ENCODE peak calls at places on chromosomes 1 and 21, in eight cellular contexts. One of them, this sample, is unnamed.

GRCh38 chr1:4380564-4381168 is 273.7 kb upstream of the AJAP1 start:
- DNase-seq in fibroblast of lung: peak; percentile 85
- DNase-seq in left ventricle myocardium inferior: no peak
- DNase-seq in upper lobe of right lung: no peak
- DNase-seq in fibroblast of mammary gland: peak; percentile 11
- DNase-seq in heart right ventricle: no peak
- DNase-seq in lower leg skin: no peak
- DNase-seq in GM12864: no peak
- DNase-seq in this sample: no peak

GRCh38 chr1:161166669-161167548 is 683 bp downstream of the PPOX start:
- DNase-seq in fibroblast of lung: no peak
- DNase-seq in left ventricle myocardium inferior: no peak
- DNase-seq in upper lobe of right lung: no peak
- DNase-seq in fibroblast of mammary gland: no peak
- DNase-seq in heart right ventricle: no peak
- DNase-seq in lower leg skin: no peak
- DNase-seq in GM12864: no peak
- DNase-seq in this sample: no peak

GRCh38 chr1:240020871-240021270 is 70.8 kb upstream of the FMN2 start:
- DNase-seq in fibroblast of lung: no peak
- DNase-seq in left ventricle myocardium inferior: no peak
- DNase-seq in upper lobe of right lung: no peak
- DNase-seq in fibroblast of mammary gland: no peak
- DNase-seq in heart right ventricle: no peak
- DNase-seq in lower leg skin: no peak
- DNase-seq in GM12864: no peak
- DNase-seq in this sample: no peak

GRCh38 chr1:19814681-19815503 is at the start of gene RNF186:
- DNase-seq in fibroblast of lung: no peak
- DNase-seq in left ventricle myocardium inferior: no peak
- DNase-seq in upper lobe of right lung: peak; percentile 76
- DNase-seq in fibroblast of mammary gland: no peak
- DNase-seq in heart right ventricle: no peak
- DNase-seq in lower leg skin: no peak
- DNase-seq in GM12864: no peak
- DNase-seq in this sample: no peak

GRCh38 chr1:226649780-226650179 is 89.3 kb downstream of the ITPKB start:
- DNase-seq in fibroblast of lung: peak; percentile 15
- DNase-seq in left ventricle myocardium inferior: peak; percentile 19
- DNase-seq in upper lobe of right lung: no peak
- DNase-seq in fibroblast of mammary gland: peak; percentile 50
- DNase-seq in heart right ventricle: no peak
- DNase-seq in lower leg skin: no peak
- DNase-seq in GM12864: no peak
- DNase-seq in this sample: no peak

GRCh38 chr1:64608651-64609048 is 136.2 kb upstream of the RAVER2 start:
- DNase-seq in fibroblast of lung: no peak
- DNase-seq in left ventricle myocardium inferior: no peak
- DNase-seq in upper lobe of right lung: no peak
- DNase-seq in fibroblast of mammary gland: no peak
- DNase-seq in heart right ventricle: no peak
- DNase-seq in lower leg skin: no peak
- DNase-seq in GM12864: no peak
- DNase-seq in this sample: no peak

GRCh38 chr1:223430221-223430620 is 37.0 kb downstream of the CCDC185 start:
- DNase-seq in fibroblast of lung: no peak
- DNase-seq in left ventricle myocardium inferior: no peak
- DNase-seq in upper lobe of right lung: no peak
- DNase-seq in fibroblast of mammary gland: no peak
- DNase-seq in heart right ventricle: no peak
- DNase-seq in lower leg skin: no peak
- DNase-seq in GM12864: no peak
- DNase-seq in this sample: no peak

GRCh38 chr1:76939107-76939816 is 72.0 kb downstream of the ST6GALNAC5 start:
- DNase-seq in fibroblast of lung: peak; percentile 82
- DNase-seq in left ventricle myocardium inferior: no peak
- DNase-seq in upper lobe of right lung: no peak
- DNase-seq in fibroblast of mammary gland: peak; percentile 84
- DNase-seq in heart right ventricle: no peak
- DNase-seq in lower leg skin: no peak
- DNase-seq in GM12864: no peak
- DNase-seq in this sample: no peak

GRCh38 chr1:235923466-235924008 is 56.8 kb upstream of the LYST start:
- DNase-seq in fibroblast of lung: no peak
- DNase-seq in left ventricle myocardium inferior: no peak
- DNase-seq in upper lobe of right lung: no peak
- DNase-seq in fibroblast of mammary gland: peak; percentile 66
- DNase-seq in heart right ventricle: no peak
- DNase-seq in lower leg skin: no peak
- DNase-seq in GM12864: no peak
- DNase-seq in this sample: no peak

GRCh38 chr1:16474166-16474800 is 33.8 kb downstream of the NECAP2 start:
- DNase-seq in fibroblast of lung: no peak
- DNase-seq in left ventricle myocardium inferior: no peak
- DNase-seq in upper lobe of right lung: peak; percentile 55
- DNase-seq in fibroblast of mammary gland: no peak
- DNase-seq in heart right ventricle: no peak
- DNase-seq in lower leg skin: no peak
- DNase-seq in GM12864: no peak
- DNase-seq in this sample: no peak

GRCh38 chr21:31803039-31804007 is 69.5 kb upstream of the HUNK start:
- DNase-seq in fibroblast of lung: no peak
- DNase-seq in left ventricle myocardium inferior: no peak
- DNase-seq in upper lobe of right lung: no peak
- DNase-seq in fibroblast of mammary gland: no peak
- DNase-seq in heart right ventricle: no peak
- DNase-seq in lower leg skin: no peak
- DNase-seq in GM12864: no peak
- DNase-seq in this sample: no peak

GRCh38 chr1:39988618-39989343 is 33.8 kb downstream of the MFSD2A start:
- DNase-seq in fibroblast of lung: peak; percentile 16
- DNase-seq in left ventricle myocardium inferior: no peak
- DNase-seq in upper lobe of right lung: peak; percentile 39
- DNase-seq in fibroblast of mammary gland: no peak
- DNase-seq in heart right ventricle: no peak
- DNase-seq in lower leg skin: no peak
- DNase-seq in GM12864: no peak
- DNase-seq in this sample: no peak

GRCh38 chr21:34595457-34595856 is 19.5 kb downstream of the RCAN1 start:
- DNase-seq in fibroblast of lung: peak; percentile 12
- DNase-seq in left ventricle myocardium inferior: no peak
- DNase-seq in upper lobe of right lung: no peak
- DNase-seq in fibroblast of mammary gland: no peak
- DNase-seq in heart right ventricle: no peak
- DNase-seq in lower leg skin: no peak
- DNase-seq in GM12864: no peak
- DNase-seq in this sample: no peak

GRCh38 chr1:30816211-30817082 is 58.9 kb upstream of the LAPTM5 start:
- DNase-seq in fibroblast of lung: peak; percentile 94
- DNase-seq in left ventricle myocardium inferior: peak; percentile 44
- DNase-seq in upper lobe of right lung: no peak
- DNase-seq in fibroblast of mammary gland: peak; percentile 88
- DNase-seq in heart right ventricle: peak; percentile 55
- DNase-seq in lower leg skin: no peak
- DNase-seq in GM12864: no peak
- DNase-seq in this sample: peak; percentile 72

GRCh38 chr1:247331526-247332214 is at the start of gene ZNF496:
- DNase-seq in fibroblast of lung: peak; percentile 89
- DNase-seq in left ventricle myocardium inferior: peak; percentile 82
- DNase-seq in upper lobe of right lung: peak; percentile 91
- DNase-seq in fibroblast of mammary gland: peak; percentile 85
- DNase-seq in heart right ventricle: peak; percentile 83
- DNase-seq in lower leg skin: peak; percentile 94
- DNase-seq in GM12864: peak; percentile 33
- DNase-seq in this sample: peak; percentile 51

GRCh38 chr1:40078512-40079333 is 18.3 kb downstream of the PPT1 start:
- DNase-seq in fibroblast of lung: peak; percentile 44
- DNase-seq in left ventricle myocardium inferior: no peak
- DNase-seq in upper lobe of right lung: no peak
- DNase-seq in fibroblast of mammary gland: peak; percentile 64
- DNase-seq in heart right ventricle: no peak
- DNase-seq in lower leg skin: no peak
- DNase-seq in GM12864: no peak
- DNase-seq in this sample: no peak

GRCh38 chr21:44979687-44980561 is 40.1 kb downstream of the SLX9 start:
- DNase-seq in fibroblast of lung: no peak
- DNase-seq in left ventricle myocardium inferior: no peak
- DNase-seq in upper lobe of right lung: no peak
- DNase-seq in fibroblast of mammary gland: no peak
- DNase-seq in heart right ventricle: no peak
- DNase-seq in lower leg skin: no peak
- DNase-seq in GM12864: no peak
- DNase-seq in this sample: no peak

GRCh38 chr1:85203573-85204169 is 2.9 kb upstream of the SYDE2 start:
- DNase-seq in fibroblast of lung: no peak
- DNase-seq in left ventricle myocardium inferior: no peak
- DNase-seq in upper lobe of right lung: no peak
- DNase-seq in fibroblast of mammary gland: no peak
- DNase-seq in heart right ventricle: no peak
- DNase-seq in lower leg skin: no peak
- DNase-seq in GM12864: no peak
- DNase-seq in this sample: peak; percentile 17

GRCh38 chr1:33640114-33640660 is 167.7 kb downstream of the ZSCAN20 start:
- DNase-seq in fibroblast of lung: peak; percentile 20
- DNase-seq in left ventricle myocardium inferior: no peak
- DNase-seq in upper lobe of right lung: no peak
- DNase-seq in fibroblast of mammary gland: peak; percentile 1
- DNase-seq in heart right ventricle: no peak
- DNase-seq in lower leg skin: peak; percentile 12
- DNase-seq in GM12864: no peak
- DNase-seq in this sample: no peak

GRCh38 chr1:36553591-36554417 is 71.1 kb upstream of the CSF3R start:
- DNase-seq in fibroblast of lung: peak; percentile 30
- DNase-seq in left ventricle myocardium inferior: peak; percentile 46
- DNase-seq in upper lobe of right lung: peak; percentile 76
- DNase-seq in fibroblast of mammary gland: peak; percentile 43
- DNase-seq in heart right ventricle: peak; percentile 52
- DNase-seq in lower leg skin: peak; percentile 85
- DNase-seq in GM12864: peak; percentile 16
- DNase-seq in this sample: no peak

GRCh38 chr1:84271452-84272273 is 29.8 kb upstream of the SAMD13 start:
- DNase-seq in fibroblast of lung: peak; percentile 74
- DNase-seq in left ventricle myocardium inferior: no peak
- DNase-seq in upper lobe of right lung: no peak
- DNase-seq in fibroblast of mammary gland: peak; percentile 47
- DNase-seq in heart right ventricle: no peak
- DNase-seq in lower leg skin: no peak
- DNase-seq in GM12864: peak; percentile 46
- DNase-seq in this sample: no peak

GRCh38 chr21:35925497-35925896 is 134.8 kb downstream of the SETD4 start:
- DNase-seq in fibroblast of lung: peak; percentile 82
- DNase-seq in left ventricle myocardium inferior: no peak
- DNase-seq in upper lobe of right lung: no peak
- DNase-seq in fibroblast of mammary gland: peak; percentile 80
- DNase-seq in heart right ventricle: no peak
- DNase-seq in lower leg skin: no peak
- DNase-seq in GM12864: no peak
- DNase-seq in this sample: no peak

GRCh38 chr1:42006836-42007235 is 88.1 kb upstream of the HIVEP3 start:
- DNase-seq in fibroblast of lung: peak; percentile 44
- DNase-seq in left ventricle myocardium inferior: no peak
- DNase-seq in upper lobe of right lung: no peak
- DNase-seq in fibroblast of mammary gland: peak; percentile 25
- DNase-seq in heart right ventricle: no peak
- DNase-seq in lower leg skin: no peak
- DNase-seq in GM12864: no peak
- DNase-seq in this sample: peak; percentile 28

DNA sequence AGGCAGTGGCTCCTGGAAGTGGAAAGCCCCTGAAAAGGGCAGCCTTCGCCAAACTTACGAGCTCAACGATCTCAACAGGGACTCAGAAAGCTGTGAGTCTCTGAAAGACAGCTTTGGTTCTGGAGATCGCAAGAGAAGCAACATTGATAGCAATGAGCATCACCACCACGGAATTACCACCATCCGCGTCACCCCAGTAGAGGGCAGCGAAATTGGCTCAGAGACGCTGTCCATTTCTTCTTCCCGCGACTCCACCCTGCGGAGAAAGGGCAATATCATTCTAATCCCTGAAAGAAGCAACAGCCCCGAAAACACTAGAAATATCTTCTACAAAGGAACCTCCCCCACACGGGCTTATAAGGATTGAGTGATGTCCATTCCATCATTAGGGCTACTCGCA is 42.4 kb downstream of the PLPPR4 start:
- DNase-seq in fibroblast of lung: no peak
- DNase-seq in left ventricle myocardium inferior: no peak
- DNase-seq in upper lobe of right lung: no peak
- DNase-seq in fibroblast of mammary gland: no peak
- DNase-seq in heart right ventricle: no peak
- DNase-seq in lower leg skin: no peak
- DNase-seq in GM12864: no peak
- DNase-seq in this sample: no peak
- TF ChIP-seq CTCF in fibroblast of lung: no peak
- TF ChIP-seq CTCF in left ventricle myocardium inferior: no peak
- TF ChIP-seq CTCF in upper lobe of right lung: no peak
- TF ChIP-seq CTCF in fibroblast of mammary gland: no peak
- TF ChIP-seq CTCF in heart right ventricle: no peak
- TF ChIP-seq CTCF in lower leg skin: no peak
- TF ChIP-seq CTCF in GM12864: no peak
- TF ChIP-seq CTCF in this sample: no peak

GRCh38 chr1:74145086-74145485 is 52.9 kb downstream of the LRRIQ3 start:
- DNase-seq in fibroblast of lung: no peak
- DNase-seq in left ventricle myocardium inferior: no peak
- DNase-seq in upper lobe of right lung: no peak
- DNase-seq in fibroblast of mammary gland: no peak
- DNase-seq in heart right ventricle: no peak
- DNase-seq in lower leg skin: no peak
- DNase-seq in GM12864: no peak
- DNase-seq in this sample: no peak
- H3K4me3 ChIP-seq in fibroblast of lung: no peak overlapping the region
- H3K4me3 ChIP-seq in left ventricle myocardium inferior: no peak overlapping the region
- H3K4me3 ChIP-seq in upper lobe of right lung: no peak overlapping the region
- H3K4me3 ChIP-seq in fibroblast of mammary gland: no peak overlapping the region
- H3K4me3 ChIP-seq in heart right ventricle: no peak overlapping the region
- H3K4me3 ChIP-seq in lower leg skin: no peak overlapping the region
- H3K4me3 ChIP-seq in GM12864: no peak overlapping the region
- H3K4me3 ChIP-seq in this sample: no peak overlapping the region

GRCh38 chr1:231170875-231171274 is 9.0 kb downstream of the TRIM67 start:
- DNase-seq in fibroblast of lung: no peak
- DNase-seq in left ventricle myocardium inferior: no peak
- DNase-seq in upper lobe of right lung: no peak
- DNase-seq in fibroblast of mammary gland: no peak
- DNase-seq in heart right ventricle: no peak
- DNase-seq in lower leg skin: no peak
- DNase-seq in GM12864: no peak
- DNase-seq in this sample: no peak
- TF ChIP-seq CTCF in fibroblast of lung: no peak
- TF ChIP-seq CTCF in left ventricle myocardium inferior: no peak
- TF ChIP-seq CTCF in upper lobe of right lung: no peak
- TF ChIP-seq CTCF in fibroblast of mammary gland: peak; percentile 12
- TF ChIP-seq CTCF in heart right ventricle: no peak
- TF ChIP-seq CTCF in lower leg skin: no peak
- TF ChIP-seq CTCF in GM12864: peak; percentile 28
- TF ChIP-seq CTCF in this sample: no peak

DNA sequence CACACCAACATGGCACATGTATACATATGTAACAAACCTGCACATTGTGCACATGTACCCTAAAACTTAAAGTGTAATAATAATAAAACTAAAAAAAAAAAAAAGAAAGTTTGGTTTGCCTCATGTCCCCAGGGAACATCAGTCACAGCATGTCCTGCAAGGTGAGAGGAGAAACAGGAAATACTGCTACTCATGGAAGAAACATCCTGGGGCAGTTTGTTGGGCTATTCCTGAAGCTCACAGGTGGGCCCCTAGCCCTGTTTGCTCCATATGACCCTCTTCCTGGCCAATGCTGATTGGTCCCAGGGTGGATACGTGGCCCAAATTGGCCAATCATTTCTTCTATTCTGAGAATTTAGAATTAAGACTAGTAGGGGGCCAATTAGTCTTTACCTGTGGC is 103.4 kb upstream of the ADAR start:
- DNase-seq in fibroblast of lung: no peak
- DNase-seq in left ventricle myocardium inferior: no peak
- DNase-seq in upper lobe of right lung: no peak
- DNase-seq in fibroblast of mammary gland: no peak
- DNase-seq in heart right ventricle: no peak
- DNase-seq in lower leg skin: no peak
- DNase-seq in GM12864: no peak
- DNase-seq in this sample: no peak
- H3K4me3 ChIP-seq in fibroblast of lung: no peak overlapping the region
- H3K4me3 ChIP-seq in left ventricle myocardium inferior: no peak overlapping the region
- H3K4me3 ChIP-seq in upper lobe of right lung: no peak overlapping the region
- H3K4me3 ChIP-seq in fibroblast of mammary gland: no peak overlapping the region
- H3K4me3 ChIP-seq in heart right ventricle: no peak overlapping the region
- H3K4me3 ChIP-seq in lower leg skin: no peak overlapping the region
- H3K4me3 ChIP-seq in GM12864: no peak overlapping the region
- H3K4me3 ChIP-seq in this sample: no peak overlapping the region

This sample was measured in AG09309.